ENCODE peak calls at places on chromosomes 7 and 10, in four cellular contexts. One of them, this sample, is unnamed.

GRCh38 chr10:130834170-130834569 is 477.4 kb downstream of the TCERG1L start:
- DNase-seq in HepG2: no peak
- DNase-seq in H1: no peak
- DNase-seq in K562: no peak
- DNase-seq in this sample: no peak

GRCh38 chr10:77641788-77642397 is 4.3 kb upstream of the KCNMA1 start:
- DNase-seq in HepG2: peak; percentile 63
- DNase-seq in H1: peak; percentile 71
- DNase-seq in K562: peak; percentile 71
- DNase-seq in this sample: peak; percentile 83

GRCh38 chr10:110373059-110373458 is 68.3 kb upstream of the SMNDC1 start:
- DNase-seq in HepG2: no peak
- DNase-seq in H1: no peak
- DNase-seq in K562: no peak
- DNase-seq in this sample: peak; percentile 47

GRCh38 chr7:33616752-33617151 is 288.6 kb upstream of the BMPER start:
- DNase-seq in HepG2: no peak
- DNase-seq in H1: no peak
- DNase-seq in K562: no peak
- DNase-seq in this sample: peak; percentile 31

GRCh38 chr7:105794741-105795729 is 81.4 kb downstream of the ATXN7L1 start:
- DNase-seq in HepG2: no peak
- DNase-seq in H1: no peak
- DNase-seq in K562: no peak
- DNase-seq in this sample: peak; percentile 84

GRCh38 chr7:151796091-151796870 is 80.6 kb downstream of the PRKAG2 start:
- DNase-seq in HepG2: no peak
- DNase-seq in H1: no peak
- DNase-seq in K562: peak; percentile 33
- DNase-seq in this sample: peak; percentile 15

GRCh38 chr7:5653661-5654060 is 127.8 kb downstream of the RNF216 start:
- DNase-seq in HepG2: no peak
- DNase-seq in H1: no peak
- DNase-seq in K562: no peak
- DNase-seq in this sample: no peak

GRCh38 chr10:86486856-86487255 is 34.7 kb downstream of the WAPL start:
- DNase-seq in HepG2: no peak
- DNase-seq in H1: no peak
- DNase-seq in K562: no peak
- DNase-seq in this sample: no peak

GRCh38 chr10:132796846-132797245 is 10.9 kb upstream of the NKX6-2 start:
- DNase-seq in HepG2: no peak
- DNase-seq in H1: no peak
- DNase-seq in K562: no peak
- DNase-seq in this sample: no peak

GRCh38 chr10:50551894-50552293 is 71.9 kb downstream of the SGMS1 start:
- DNase-seq in HepG2: no peak
- DNase-seq in H1: no peak
- DNase-seq in K562: no peak
- DNase-seq in this sample: no peak

GRCh38 chr10:10788761-10789160 is 228.9 kb upstream of the CELF2 start:
- DNase-seq in HepG2: no peak
- DNase-seq in H1: no peak
- DNase-seq in K562: no peak
- DNase-seq in this sample: no peak

GRCh38 chr7:12839508-12840153 is 152.2 kb downstream of the ARL4A start:
- DNase-seq in HepG2: peak; percentile 1
- DNase-seq in H1: peak; percentile 53
- DNase-seq in K562: no peak
- DNase-seq in this sample: no peak
- TF ChIP-seq MAFK in HepG2: no peak
- TF ChIP-seq MAFK in H1: no peak
- TF ChIP-seq MAFK in K562: no peak
- TF ChIP-seq MAFK in this sample: no peak

GRCh38 chr10:97196213-97197029 is 10.7 kb upstream of the SLIT1 start:
- DNase-seq in HepG2: peak; percentile 47
- DNase-seq in H1: peak; percentile 85
- DNase-seq in K562: peak; percentile 77
- DNase-seq in this sample: peak; percentile 43
- H3K9ac ChIP-seq in HepG2: no peak overlapping the region
- H3K9ac ChIP-seq in H1: no peak overlapping the region
- H3K9ac ChIP-seq in K562: peak overlapping the region; percentile 83
- H3K9ac ChIP-seq in this sample: no peak overlapping the region

DNA sequence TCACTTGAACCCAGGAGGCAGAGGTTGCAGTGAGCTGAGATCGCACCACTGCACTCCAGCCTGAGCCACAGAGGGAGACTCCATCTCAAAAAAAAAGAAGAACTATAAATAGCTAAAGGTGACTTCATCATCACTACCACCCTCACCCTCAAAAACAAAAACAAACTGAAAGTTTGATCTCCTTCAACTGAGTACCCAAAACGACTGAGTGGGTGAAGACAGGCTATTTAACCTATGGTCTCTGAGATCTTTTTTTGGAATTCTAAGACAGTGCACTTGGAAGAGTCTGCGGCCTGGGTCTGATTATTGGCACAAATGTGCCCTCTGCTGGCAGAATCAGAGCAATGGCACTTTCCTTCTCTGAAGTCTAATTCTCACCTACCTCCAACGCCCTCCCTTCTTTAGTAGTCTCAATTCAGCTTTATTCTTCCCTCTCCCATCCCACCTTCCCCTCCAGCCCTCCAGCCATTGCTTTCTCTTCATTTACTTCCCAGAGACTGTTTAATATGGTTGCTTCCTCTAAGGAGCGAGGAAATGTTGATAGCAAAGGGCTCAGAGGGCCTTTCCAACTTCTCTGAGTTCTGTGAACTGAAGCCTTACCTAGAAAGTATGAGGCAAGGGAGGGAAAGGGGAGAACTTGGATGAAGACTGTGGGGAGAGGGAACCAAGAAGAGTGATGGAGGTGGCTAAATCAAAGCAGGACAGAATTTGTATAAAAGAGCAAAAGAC is 2.9 kb upstream of the MYOZ1 start:
- DNase-seq in HepG2: peak; percentile 50
- DNase-seq in H1: peak; percentile 63
- DNase-seq in K562: peak; percentile 77
- DNase-seq in this sample: peak; percentile 73
- TF ChIP-seq MAFK in HepG2: no peak
- TF ChIP-seq MAFK in H1: no peak
- TF ChIP-seq MAFK in K562: no peak
- TF ChIP-seq MAFK in this sample: no peak

GRCh38 chr10:121974019-121974534 is 940 bp downstream of the NSMCE4A start:
- DNase-seq in HepG2: no peak
- DNase-seq in H1: no peak
- DNase-seq in K562: no peak
- DNase-seq in this sample: no peak
- H3K9ac ChIP-seq in HepG2: peak overlapping the region; percentile 89
- H3K9ac ChIP-seq in H1: peak overlapping the region; percentile 90
- H3K9ac ChIP-seq in K562: peak overlapping the region; percentile 94
- H3K9ac ChIP-seq in this sample: peak overlapping the region; percentile 30

GRCh38 chr7:157584420-157584819 is 247.6 kb downstream of the DNAJB6 start:
- DNase-seq in HepG2: no peak
- DNase-seq in H1: no peak
- DNase-seq in K562: no peak
- DNase-seq in this sample: no peak
- TF ChIP-seq MAFK in HepG2: no peak
- TF ChIP-seq MAFK in H1: no peak
- TF ChIP-seq MAFK in K562: no peak
- TF ChIP-seq MAFK in this sample: no peak

DNA sequence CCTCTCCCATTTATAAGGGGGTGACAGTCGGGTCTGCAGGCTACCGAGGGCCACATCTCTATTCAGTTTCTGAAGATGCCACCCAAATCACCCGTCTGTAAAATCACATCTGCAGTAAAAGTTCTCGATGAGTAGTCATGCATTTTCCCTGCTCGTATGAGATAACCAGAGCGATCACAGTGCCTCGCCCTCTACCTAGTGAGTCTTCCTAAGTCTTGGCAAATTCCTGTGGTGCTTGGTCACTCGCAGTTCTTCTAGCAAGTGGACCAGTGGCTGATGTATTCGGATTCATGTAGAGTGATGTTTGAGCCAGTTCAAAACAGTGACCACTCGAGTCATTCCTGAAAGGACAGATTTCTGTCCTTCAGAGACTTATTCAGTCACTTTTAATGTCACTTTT is 44.9 kb downstream of the INSYN2A start:
- DNase-seq in HepG2: no peak
- DNase-seq in H1: no peak
- DNase-seq in K562: no peak
- DNase-seq in this sample: peak; percentile 65
- H3K9ac ChIP-seq in HepG2: no peak overlapping the region
- H3K9ac ChIP-seq in H1: no peak overlapping the region
- H3K9ac ChIP-seq in K562: no peak overlapping the region
- H3K9ac ChIP-seq in this sample: no peak overlapping the region

DNA sequence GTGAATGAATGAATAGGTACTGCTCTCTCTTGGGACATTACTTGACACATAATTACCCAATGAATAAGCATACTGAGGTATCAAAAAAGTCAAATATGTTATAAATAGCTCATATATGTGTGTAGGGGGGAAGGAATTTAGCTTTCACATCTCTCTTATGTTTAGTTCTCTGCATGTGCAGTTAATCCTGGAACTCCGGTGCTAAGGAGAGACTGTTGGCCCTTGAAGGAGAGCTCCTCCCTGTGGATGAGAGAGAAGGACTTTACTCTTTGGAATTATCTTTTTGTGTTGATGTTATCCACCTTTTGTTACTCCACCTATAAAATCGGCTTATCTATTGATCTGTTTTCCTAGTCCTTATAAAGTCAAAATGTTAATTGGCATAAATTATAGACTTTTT is 1.2 kb downstream of the CFTR start:
- DNase-seq in HepG2: no peak
- DNase-seq in H1: no peak
- DNase-seq in K562: no peak
- DNase-seq in this sample: no peak
- TF ChIP-seq MAFK in HepG2: no peak
- TF ChIP-seq MAFK in H1: no peak
- TF ChIP-seq MAFK in K562: no peak
- TF ChIP-seq MAFK in this sample: no peak